ENCODE peak calls at places on chromosomes 5 and 9, in ten cellular contexts. G is WTC11; V is neural crest cell; B is NCI-H1092; K is bronchial epithelial cell; Y is activated naive CD4-positive, alpha-beta T cell treated with anti-CD3 and anti-CD28 coated beads, Interleukin-2, amount 50 U/mL, for 72 hours; Q is Calu3; U is AG04450; C is left lobe of liver; R is nucleus accumbens. M is an unnamed sample.

GRCh38 chr5:40381676-40382363 is 297.9 kb upstream of the PTGER4 start:
- DNase-seq in G (no peak), V (no peak), B (no peak), K (peak), Y (no peak), Q (no peak), U (no peak), C (no peak), R (no peak), M (no peak)

GRCh38 chr5:463301-463700 is 20.3 kb downstream of the EXOC3 start:
- DNase-seq in G (no peak), V (no peak), B (no peak), K (no peak), Y (no peak), Q (no peak), U (no peak), C (no peak), R (no peak), M (no peak)

GRCh38 chr5:37730896-37731455 is 108.9 kb downstream of the GDNF start:
- DNase-seq in G (no peak), V (no peak), B (no peak), K (no peak), Y (no peak), Q (no peak), U (no peak), C (no peak), R (no peak), M (no peak)

GRCh38 chr9:4106081-4106491 is 193.8 kb downstream of the GLIS3 start:
- DNase-seq in G (no peak), V (no peak), B (no peak), K (peak), Y (no peak), Q (peak), U (no peak), C (no peak), R (no peak), M (no peak)

GRCh38 chr5:37720550-37720952 is 119.3 kb downstream of the GDNF start:
- DNase-seq in G (no peak), V (no peak), B (no peak), K (no peak), Y (no peak), Q (no peak), U (no peak), C (no peak), R (no peak), M (no peak)

GRCh38 chr9:15354713-15355112 is 47.7 kb upstream of the TTC39B start:
- DNase-seq in G (no peak), V (no peak), B (no peak), K (no peak), Y (no peak), Q (no peak), U (no peak), C (no peak), R (no peak), M (no peak)

GRCh38 chr5:148539851-148540250 is 114.5 kb downstream of the HTR4 start:
- DNase-seq in G (no peak), V (no peak), B (no peak), K (no peak), Y (no peak), Q (no peak), U (no peak), C (no peak), R (no peak), M (no peak)

GRCh38 chr5:178150977-178151734 is 2.5 kb downstream of the NHP2 start:
- DNase-seq in G (no peak), V (no peak), B (no peak), K (no peak), Y (no peak), Q (no peak), U (no peak), C (no peak), R (no peak), M (no peak)

GRCh38 chr5:52869391-52869790 is 81.7 kb downstream of the ITGA1 start:
- DNase-seq in G (no peak), V (no peak), B (no peak), K (no peak), Y (no peak), Q (no peak), U (no peak), C (no peak), R (no peak), M (no peak)

GRCh38 chr9:113463418-113464285 is at the start of gene RGS3:
- DNase-seq in G (peak), V (peak), B (peak), K (peak), Y (no peak), Q (peak), U (no peak), C (peak), R (no peak), M (no peak)

GRCh38 chr5:24621809-24622208 is 23.0 kb downstream of the CDH10 start:
- DNase-seq in G (no peak), V (no peak), B (no peak), K (peak), Y (no peak), Q (no peak), U (no peak), C (no peak), R (no peak), M (no peak)

GRCh38 chr9:92033307-92033706 is 81.9 kb downstream of the SPTLC1 start:
- DNase-seq in G (no peak), V (no peak), B (no peak), K (no peak), Y (no peak), Q (no peak), U (no peak), C (no peak), R (no peak), M (no peak)

GRCh38 chr5:81167544-81167943 is 65.6 kb upstream of the CKMT2 start:
- DNase-seq in G (no peak), V (peak), B (no peak), K (no peak), Y (no peak), Q (no peak), U (no peak), C (no peak), R (no peak), M (no peak)

GRCh38 chr5:128201065-128201926 is 117.7 kb downstream of the SLC12A2 start:
- DNase-seq in G (peak), V (peak), B (peak), K (peak), Y (peak), Q (peak), U (no peak), C (peak), R (peak), M (peak)

GRCh38 chr5:58156977-58157701 is 302.7 kb downstream of the PLK2 start:
- DNase-seq in G (no peak), V (no peak), B (no peak), K (peak), Y (no peak), Q (no peak), U (no peak), C (no peak), R (peak), M (no peak)

GRCh38 chr9:14298607-14299022 is 15.3 kb downstream of the NFIB start:
- DNase-seq in G (no peak), V (no peak), B (no peak), K (no peak), Y (no peak), Q (no peak), U (no peak), C (no peak), R (no peak), M (no peak)

GRCh38 chr5:148817606-148818005 is 8.8 kb upstream of the ADRB2 start:
- DNase-seq in G (no peak), V (no peak), B (no peak), K (no peak), Y (no peak), Q (no peak), U (no peak), C (no peak), R (no peak), M (no peak)

GRCh38 chr5:128446-128845 is 36.5 kb downstream of the PLEKHG4B start:
- DNase-seq in G (no peak), V (no peak), B (no peak), K (no peak), Y (no peak), Q (no peak), U (no peak), C (no peak), R (no peak), M (no peak)

GRCh38 chr9:95250462-95251058 is 66.9 kb downstream of the FANCC start:
- DNase-seq in G (no peak), V (no peak), B (no peak), K (no peak), Y (no peak), Q (no peak), U (no peak), C (no peak), R (no peak), M (no peak)

GRCh38 chr9:124419832-124420489 is 4.7 kb upstream of the PSMB7 start:
- DNase-seq in G (no peak), V (no peak), B (no peak), K (no peak), Y (no peak), Q (no peak), U (no peak), C (no peak), R (no peak), M (no peak)

GRCh38 chr5:91386120-91386519 is 3.0 kb upstream of the ARRDC3 start:
- DNase-seq in G (no peak), V (no peak), B (no peak), K (no peak), Y (no peak), Q (no peak), U (no peak), C (no peak), R (no peak), M (no peak)

GRCh38 chr5:2582106-2582505 is 169.4 kb downstream of the IRX2 start:
- DNase-seq in G (no peak), V (no peak), B (no peak), K (no peak), Y (no peak), Q (no peak), U (no peak), C (no peak), R (no peak), M (no peak)

GRCh38 chr5:150116667-150117395 is 30.5 kb upstream of the CSF1R start:
- DNase-seq in G (no peak), V (no peak), B (no peak), K (no peak), Y (peak), Q (no peak), U (no peak), C (no peak), R (no peak), M (no peak)

GRCh38 chr9:130872912-130873503 is 23.6 kb downstream of the QRFP start:
- DNase-seq in G (no peak), V (no peak), B (peak), K (no peak), Y (no peak), Q (no peak), U (no peak), C (peak), R (no peak), M (peak)

GRCh38 chr9:121853617-121854395 is 202.4 kb downstream of the DAB2IP start:
- DNase-seq in G (no peak), V (no peak), B (no peak), K (no peak), Y (no peak), Q (no peak), U (no peak), C (no peak), R (no peak), M (no peak)

GRCh38 chr9:105757496-105758251 is 63.3 kb downstream of the TMEM38B start:
- DNase-seq in G (no peak), V (no peak), B (no peak), K (peak), Y (no peak), Q (no peak), U (no peak), C (no peak), R (no peak), M (no peak)

GRCh38 chr5:173618927-173619519 is 2.6 kb upstream of the BOD1 start:
- DNase-seq in G (no peak), V (peak), B (peak), K (peak), Y (no peak), Q (peak), U (no peak), C (no peak), R (no peak), M (no peak)

GRCh38 chr5:91937121-91937520 is 554.0 kb upstream of the ARRDC3 start:
- DNase-seq in G (no peak), V (no peak), B (no peak), K (no peak), Y (no peak), Q (no peak), U (no peak), C (no peak), R (no peak), M (no peak)

GRCh38 chr9:98698856-98699255 is 9.9 kb downstream of the GABBR2 start:
- DNase-seq in G (no peak), V (no peak), B (no peak), K (no peak), Y (no peak), Q (no peak), U (no peak), C (no peak), R (no peak), M (no peak)

GRCh38 chr9:115115924-115116323 is 2.0 kb downstream of the TNC start:
- DNase-seq in G (no peak), V (no peak), B (no peak), K (peak), Y (no peak), Q (no peak), U (no peak), C (no peak), R (no peak), M (no peak)

GRCh38 chr9:117156771-117157535 is 257.9 kb downstream of the ASTN2 start:
- DNase-seq in G (no peak), V (no peak), B (no peak), K (peak), Y (no peak), Q (no peak), U (no peak), C (no peak), R (no peak), M (no peak)

GRCh38 chr5:943874-944620 is 51.4 kb downstream of the TRIP13 start:
- DNase-seq in G (no peak), V (no peak), B (no peak), K (no peak), Y (no peak), Q (no peak), U (no peak), C (no peak), R (no peak), M (no peak)

GRCh38 chr5:97528941-97529340 is 345.9 kb upstream of the RIOK2 start:
- DNase-seq in G (no peak), V (no peak), B (no peak), K (no peak), Y (no peak), Q (no peak), U (peak), C (no peak), R (no peak), M (no peak)

M was measured in amygdala.